ENCODE peak calls at places on chromosomes 13 and 19, in nine cellular contexts. U, X, F, P, S, Y, Z, B and A are unnamed samples.

GRCh38 chr13:99086869-99087129 is 108.9 kb upstream of the DOCK9 start:
- DNase-seq in U (no peak), X (peak), F (peak), P (no peak), S (peak), Y (no peak), Z (peak), B (peak), A (peak)

GRCh38 chr13:37226966-37227365 is 121.5 kb upstream of the CSNK1A1L start:
- DNase-seq in U (no peak), X (no peak), F (no peak), P (no peak), S (no peak), Y (peak), Z (no peak), B (no peak), A (no peak)

GRCh38 chr13:93966267-93966936 is 513.1 kb downstream of the DCT start:
- DNase-seq in U (no peak), X (no peak), F (no peak), P (no peak), S (no peak), Y (no peak), Z (no peak), B (no peak), A (no peak)

GRCh38 chr13:79874396-79875360 is 393.7 kb downstream of the NDFIP2 start:
- DNase-seq in U (no peak), X (no peak), F (no peak), P (no peak), S (no peak), Y (peak), Z (no peak), B (no peak), A (no peak)

GRCh38 chr13:97367427-97367826 is 66.5 kb upstream of the RAP2A start:
- DNase-seq in U (no peak), X (no peak), F (no peak), P (no peak), S (no peak), Y (peak), Z (peak), B (no peak), A (no peak)

GRCh38 chr19:11164879-11165406 is 9.4 kb upstream of the SPC24 start:
- DNase-seq in U (peak), X (no peak), F (no peak), P (no peak), S (no peak), Y (peak), Z (peak), B (no peak), A (no peak)

GRCh38 chr13:81275666-81276258 is 934.8 kb upstream of the SPRY2 start:
- DNase-seq in U (no peak), X (no peak), F (no peak), P (no peak), S (no peak), Y (no peak), Z (no peak), B (no peak), A (no peak)

GRCh38 chr13:110714798-110715394 is 1.4 kb downstream of the ING1 start:
- DNase-seq in U (peak), X (peak), F (peak), P (no peak), S (peak), Y (peak), Z (peak), B (peak), A (peak)

GRCh38 chr13:85586422-85586831 is 212.8 kb downstream of the SLITRK6 start:
- DNase-seq in U (no peak), X (no peak), F (no peak), P (peak), S (no peak), Y (peak), Z (no peak), B (no peak), A (no peak)

GRCh38 chr19:42554046-42554575 is 25.8 kb upstream of the CEACAM1 start:
- DNase-seq in U (no peak), X (no peak), F (no peak), P (no peak), S (no peak), Y (no peak), Z (no peak), B (peak), A (no peak)

GRCh38 chr19:1068111-1069001 is 1.4 kb downstream of the ARHGAP45 start:
- DNase-seq in U (no peak), X (peak), F (no peak), P (no peak), S (peak), Y (no peak), Z (no peak), B (no peak), A (peak)

GRCh38 chr19:1067341-1068103 is 555 bp downstream of the ARHGAP45 start:
- DNase-seq in U (no peak), X (peak), F (no peak), P (no peak), S (no peak), Y (no peak), Z (no peak), B (no peak), A (peak)

GRCh38 chr19:1070931-1071791 is 4.2 kb downstream of the ARHGAP45 start:
- DNase-seq in U (no peak), X (no peak), F (no peak), P (no peak), S (no peak), Y (no peak), Z (no peak), B (no peak), A (no peak)

GRCh38 chr19:1070576-1070930 is 3.6 kb downstream of the ARHGAP45 start:
- DNase-seq in U (no peak), X (no peak), F (no peak), P (no peak), S (no peak), Y (no peak), Z (no peak), B (no peak), A (no peak)

GRCh38 chr19:1069009-1069779 is 2.2 kb downstream of the ARHGAP45 start:
- DNase-seq in U (no peak), X (peak), F (no peak), P (no peak), S (peak), Y (no peak), Z (no peak), B (no peak), A (peak)
- TF ChIP-seq CTCF in U (no peak), X (no peak), F (no peak), P (no peak), S (no peak), Y (no peak), Z (no peak), B (no peak), A (no peak)

GRCh38 chr19:8831832-8832131 is 322 bp downstream of the ZNF558 start:
- DNase-seq in U (no peak), X (no peak), F (no peak), P (no peak), S (no peak), Y (no peak), Z (no peak), B (no peak), A (no peak)

GRCh38 chr19:8831373-8831772 is 731 bp downstream of the ZNF558 start:
- DNase-seq in U (no peak), X (no peak), F (no peak), P (no peak), S (no peak), Y (no peak), Z (no peak), B (no peak), A (no peak)

GRCh38 chr19:8835446-8835845 is 3.3 kb downstream of the MBD3L1 start:
- DNase-seq in U (no peak), X (no peak), F (no peak), P (no peak), S (no peak), Y (no peak), Z (no peak), B (no peak), A (no peak)

GRCh38 chr19:8835877-8836276 is 3.7 kb downstream of the MBD3L1 start:
- DNase-seq in U (no peak), X (no peak), F (no peak), P (no peak), S (no peak), Y (no peak), Z (no peak), B (no peak), A (no peak)

GRCh38 chr19:8832132-8833021 is at the start of the genes MBD3L1 and ZNF558:
- DNase-seq in U (peak), X (peak), F (peak), P (peak), S (peak), Y (peak), Z (peak), B (peak), A (peak)
- TF ChIP-seq CTCF in U (no peak), X (peak), F (no peak), P (no peak), S (peak), Y (peak), Z (peak), B (no peak), A (peak)

GRCh38 chr19:41447732-41448332 is 4.9 kb downstream of the ERICH4 start:
- DNase-seq in U (no peak), X (no peak), F (no peak), P (no peak), S (no peak), Y (no peak), Z (no peak), B (no peak), A (no peak)

GRCh38 chr19:41452584-41453275 is 9.8 kb downstream of the ERICH4 start:
- DNase-seq in U (no peak), X (no peak), F (no peak), P (no peak), S (no peak), Y (no peak), Z (no peak), B (no peak), A (no peak)

GRCh38 chr19:41449865-41450178 is 6.9 kb downstream of the ERICH4 start:
- DNase-seq in U (no peak), X (no peak), F (no peak), P (no peak), S (no peak), Y (no peak), Z (no peak), B (no peak), A (no peak)

GRCh38 chr19:41445575-41445974 is 2.6 kb downstream of the ERICH4 start:
- DNase-seq in U (no peak), X (no peak), F (no peak), P (no peak), S (no peak), Y (no peak), Z (no peak), B (no peak), A (no peak)

DNA sequence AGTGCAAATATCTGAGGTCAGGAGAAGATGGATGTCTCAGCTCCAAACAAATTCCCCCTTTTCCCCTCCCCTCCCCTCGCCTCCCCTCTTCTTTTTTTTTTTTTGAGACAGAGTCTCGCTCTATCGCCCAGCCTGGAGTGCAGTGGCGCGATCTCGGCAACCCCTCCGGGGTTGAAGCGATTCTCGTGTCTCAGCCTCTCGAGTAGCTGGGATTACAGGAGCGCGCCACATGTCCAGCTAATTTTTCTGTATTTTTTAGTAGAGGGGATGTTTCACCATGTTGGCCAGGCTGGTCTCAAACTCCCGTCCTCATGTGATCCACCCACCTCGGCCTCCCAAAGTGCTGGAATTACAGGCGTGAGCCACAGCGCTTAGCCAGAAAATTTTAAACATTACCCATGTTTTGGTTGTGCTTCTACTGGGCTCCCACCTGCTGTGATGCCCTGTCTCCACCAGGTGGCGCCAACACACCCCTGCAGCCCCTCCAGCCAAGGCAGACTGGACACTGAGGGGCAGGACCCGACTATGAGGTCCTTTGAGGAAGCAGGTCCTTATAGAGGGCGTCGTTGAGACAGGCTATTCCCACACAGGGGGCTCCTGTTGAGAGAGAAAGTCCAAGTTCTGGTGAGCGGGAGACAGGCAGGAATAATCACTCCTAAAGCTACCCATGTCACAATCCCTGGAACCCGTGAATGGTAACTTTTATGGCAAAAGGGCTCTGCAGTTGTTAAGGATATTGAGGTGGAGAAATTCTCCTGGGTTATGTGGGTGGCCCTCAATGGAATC is 6.3 kb downstream of the ERICH4 start:
- DNase-seq in U (no peak), X (peak), F (peak), P (peak), S (peak), Y (peak), Z (peak), B (peak), A (peak)
- TF ChIP-seq CTCF in U (peak), X (peak), F (peak), P (peak), S (peak), Y (peak), Z (peak), B (peak), A (peak)

GRCh38 chr13:91647361-91647970 is 249.0 kb downstream of the GPC5 start:
- DNase-seq in U (no peak), X (no peak), F (peak), P (no peak), S (no peak), Y (peak), Z (no peak), B (no peak), A (no peak)
- TF ChIP-seq CTCF in U (no peak), X (no peak), F (peak), P (no peak), S (no peak), Y (no peak), Z (peak), B (peak), A (no peak)

DNA sequence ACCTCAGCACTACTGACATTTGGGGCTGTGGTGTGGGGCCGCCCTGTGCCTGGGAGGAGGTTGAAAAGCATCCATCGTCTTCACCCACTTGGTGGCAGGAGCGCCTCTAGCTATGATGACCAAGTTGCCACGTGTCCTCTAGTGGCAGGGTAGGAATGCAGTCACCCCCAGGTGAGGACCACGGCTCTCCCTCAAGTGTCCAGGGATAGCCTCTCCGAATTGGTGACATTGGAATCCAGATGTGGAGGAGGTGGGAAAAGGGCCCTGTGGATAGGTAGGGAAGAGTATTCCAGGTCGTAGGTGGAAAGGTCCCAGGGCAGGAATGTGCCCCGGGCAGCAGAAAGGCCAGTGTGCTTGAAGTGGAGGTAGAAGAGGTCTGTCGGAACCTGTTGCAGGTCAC is 37.6 kb downstream of the ARHGEF18 start:
- DNase-seq in U (no peak), X (no peak), F (no peak), P (no peak), S (no peak), Y (no peak), Z (no peak), B (no peak), A (no peak)
- TF ChIP-seq CTCF in U (no peak), X (no peak), F (no peak), P (no peak), S (no peak), Y (no peak), Z (no peak), B (no peak), A (no peak)

GRCh38 chr19:4140237-4140711 is 13.2 kb upstream of the CREB3L3 start:
- DNase-seq in U (no peak), X (peak), F (peak), P (peak), S (no peak), Y (peak), Z (no peak), B (no peak), A (no peak)
- TF ChIP-seq CTCF in U (peak), X (no peak), F (peak), P (no peak), S (no peak), Y (peak), Z (peak), B (peak), A (peak)

GRCh38 chr13:95498886-95499285 is 53.6 kb upstream of the CLDN10 start:
- DNase-seq in U (no peak), X (no peak), F (no peak), P (no peak), S (no peak), Y (no peak), Z (no peak), B (no peak), A (no peak)

GRCh38 chr13:95492044-95492801 is 60.3 kb upstream of the CLDN10 start:
- DNase-seq in U (no peak), X (no peak), F (no peak), P (peak), S (no peak), Y (no peak), Z (no peak), B (no peak), A (no peak)

GRCh38 chr13:95497307-95497943 is 55.1 kb upstream of the CLDN10 start:
- DNase-seq in U (no peak), X (no peak), F (no peak), P (no peak), S (no peak), Y (no peak), Z (no peak), B (no peak), A (no peak)

GRCh38 chr13:95496485-95496884 is 56.0 kb upstream of the CLDN10 start:
- DNase-seq in U (no peak), X (no peak), F (no peak), P (no peak), S (no peak), Y (no peak), Z (no peak), B (no peak), A (no peak)

DNA sequence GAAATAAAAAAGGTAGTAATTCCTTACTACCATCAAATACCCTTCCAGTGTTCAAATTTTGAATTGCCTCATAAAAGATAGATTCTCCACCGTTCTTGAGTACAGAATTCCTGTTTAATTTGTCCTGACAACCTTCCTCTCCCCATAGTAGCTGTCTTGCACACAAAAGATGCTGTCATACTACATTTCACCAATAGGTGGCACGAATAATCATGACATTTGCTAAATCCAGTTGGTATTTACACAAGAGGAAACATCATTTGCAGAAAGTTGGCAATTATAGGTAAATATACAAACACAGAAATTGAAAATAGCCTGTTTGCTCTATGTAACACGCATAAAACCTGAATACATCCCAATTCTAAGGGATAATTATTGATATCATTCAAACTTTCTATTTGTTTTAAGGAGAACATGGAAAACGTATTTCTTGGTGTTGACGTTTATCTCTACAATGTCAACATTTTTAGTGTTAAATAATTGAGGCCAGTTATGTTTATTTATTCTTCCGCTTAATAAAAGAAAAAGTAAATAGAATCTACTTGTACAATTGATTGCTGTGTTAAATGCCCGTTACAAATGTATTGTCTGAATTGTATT is 58.3 kb upstream of the CLDN10 start:
- DNase-seq in U (no peak), X (no peak), F (peak), P (peak), S (no peak), Y (peak), Z (no peak), B (no peak), A (no peak)
- TF ChIP-seq CTCF in U (no peak), X (peak), F (peak), P (no peak), S (peak), Y (peak), Z (peak), B (peak), A (peak)

GRCh38 chr19:38676023-38676877 is 28.8 kb downstream of the ACTN4 start:
- DNase-seq in U (no peak), X (no peak), F (no peak), P (no peak), S (no peak), Y (peak), Z (no peak), B (no peak), A (no peak)
- TF ChIP-seq CTCF in U (no peak), X (no peak), F (no peak), P (no peak), S (no peak), Y (no peak), Z (no peak), B (no peak), A (no peak)

DNA sequence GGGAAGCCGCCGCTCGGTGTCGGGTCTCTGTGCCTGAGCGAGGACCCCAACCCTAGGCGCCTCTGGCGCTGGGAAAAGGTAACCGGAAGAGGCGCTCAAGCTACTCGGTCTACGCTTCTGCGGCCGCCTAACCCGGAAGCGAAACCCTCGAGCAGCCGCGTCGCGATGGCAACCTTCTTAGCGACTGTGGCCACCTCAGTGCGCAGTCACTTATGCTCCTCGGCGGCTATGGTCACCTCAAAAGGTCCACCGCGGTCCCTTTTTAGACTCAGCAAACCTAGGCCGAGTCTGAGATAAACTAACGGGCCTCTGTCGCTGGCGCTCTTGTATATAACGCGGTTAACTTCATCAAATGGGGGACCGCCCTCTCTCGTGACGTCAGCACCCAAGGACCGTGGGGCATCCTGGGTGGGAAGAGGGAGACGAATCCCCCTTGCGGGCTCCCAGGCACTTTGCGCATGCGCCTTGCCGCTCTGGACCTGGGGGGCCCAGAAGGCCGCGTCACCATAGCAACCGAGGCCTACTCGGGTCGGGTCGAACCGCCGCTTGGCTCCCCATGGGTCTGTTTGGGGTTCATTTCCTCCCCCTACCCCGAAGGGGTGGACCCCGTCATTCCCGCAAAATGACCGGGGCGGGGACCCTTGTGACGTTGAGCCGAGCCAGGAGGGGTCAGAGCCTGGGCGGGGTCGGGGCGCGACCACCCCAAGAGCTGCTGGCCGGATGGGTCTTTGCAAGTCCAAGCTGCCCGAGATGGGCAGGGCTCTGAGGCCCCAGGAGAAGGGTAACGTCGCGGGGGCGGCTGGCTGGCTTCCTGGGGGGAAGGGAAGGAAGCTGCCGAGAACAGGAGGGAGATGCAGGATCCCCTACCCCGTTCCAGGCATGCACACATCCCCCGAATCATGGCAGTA is at the start of gene GTF2F1:
- DNase-seq in U (peak), X (peak), F (peak), P (peak), S (peak), Y (peak), Z (peak), B (peak), A (peak)
- TF ChIP-seq CTCF in U (no peak), X (no peak), F (no peak), P (no peak), S (no peak), Y (peak), Z (no peak), B (no peak), A (no peak)